ENCODE peak calls at places on chromosomes 3 and 15, in four cellular contexts. W, K, B and T are unnamed samples. For H3K27me3 and H3K36me3, the result is how much of the 10 kb centered on the place peaks cover.

GRCh38 chr3:1696654-1697275 is 401.9 kb upstream of the CNTN4 start:
- DNase-seq in K (no peak), W (no peak), B (no peak), T (no peak)

GRCh38 chr3:98962951-98963350 is 61.5 kb upstream of the DCBLD2 start:
- DNase-seq in W (no peak), B (no peak), K (no peak), T (no peak)

GRCh38 chr3:149702691-149703426 is 45.0 kb upstream of the WWTR1 start:
- DNase-seq in B (no peak), K (no peak), W (no peak), T (no peak)

GRCh38 chr15:62856466-62857246 is 185.9 kb upstream of the TPM1 start:
- DNase-seq in K (no peak), B (peak), W (no peak), T (no peak)

GRCh38 chr3:141150431-141150830 is 81.2 kb upstream of the PXYLP1 start:
- DNase-seq in W (no peak), K (peak), B (no peak), T (peak)

GRCh38 chr3:100221159-100221558 is 39.6 kb upstream of the TBC1D23 start:
- DNase-seq in B (no peak), W (no peak), K (no peak), T (no peak)

GRCh38 chr3:107739227-107739626 is 216.5 kb downstream of the BBX start:
- DNase-seq in B (no peak), K (no peak), W (no peak), T (no peak)

GRCh38 chr3:66593978-66594377 is 93.2 kb upstream of the LRIG1 start:
- DNase-seq in K (peak), B (no peak), W (no peak), T (no peak)

GRCh38 chr15:28922712-28923012 is 36.9 kb downstream of the APBA2 start:
- DNase-seq in K (no peak), W (no peak), B (no peak), T (no peak)

GRCh38 chr15:27268923-27269322 is 297.9 kb downstream of the GABRG3 start:
- DNase-seq in K (no peak), B (no peak), W (no peak), T (no peak)

GRCh38 chr15:75693501-75694240 is 19.0 kb downstream of the CSPG4 start:
- DNase-seq in B (no peak), K (no peak), W (no peak), T (peak)

GRCh38 chr15:74314897-74315438 is 52.5 kb downstream of the CYP11A1 start:
- DNase-seq in W (no peak), B (no peak), K (no peak), T (no peak)

GRCh38 chr3:139538733-139539132 is 809 bp downstream of the RBP1 start:
- DNase-seq in K (peak), W (no peak), B (no peak), T (peak)

GRCh38 chr3:109977903-109978302 is 640.6 kb upstream of the DPPA4 start:
- DNase-seq in W (no peak), B (no peak), K (peak), T (no peak)

GRCh38 chr3:168040624-168041208 is 55.0 kb downstream of the GOLIM4 start:
- DNase-seq in B (no peak), K (peak), W (no peak), T (peak)

GRCh38 chr15:89105147-89105546 is 16.9 kb downstream of the ABHD2 start:
- DNase-seq in W (no peak), B (no peak), K (no peak), T (no peak)

GRCh38 chr3:105845488-105845887 is 23.3 kb downstream of the CBLB start:
- DNase-seq in W (no peak), B (no peak), K (peak), T (no peak)

GRCh38 chr3:53688989-53689388 is 157.2 kb downstream of the CHDH start:
- DNase-seq in B (no peak), K (no peak), W (no peak), T (peak)

GRCh38 chr3:108053025-108053424 is 37.8 kb downstream of the CD47 start:
- DNase-seq in B (peak), W (no peak), K (no peak), T (no peak)

GRCh38 chr15:45201557-45202246 is 13.9 kb upstream of the SHF start:
- DNase-seq in B (no peak), W (no peak), K (no peak), T (no peak)
- H3K4me3 ChIP-seq in B (no peak), W (peak), K (no peak), T (no peak)

GRCh38 chr3:158102219-158102612 is 4.0 kb downstream of the SHOX2 start:
- DNase-seq in B (no peak), W (no peak), K (no peak), T (no peak)

GRCh38 chr3:158103131-158103955 is 2.9 kb downstream of the SHOX2 start:
- DNase-seq in W (no peak), K (peak), B (peak), T (peak)

GRCh38 chr3:158102660-158103085 is 3.5 kb downstream of the SHOX2 start:
- DNase-seq in B (no peak), K (no peak), W (no peak), T (peak)

GRCh38 chr3:158100681-158101080 is 5.5 kb downstream of the SHOX2 start:
- DNase-seq in K (no peak), B (no peak), W (no peak), T (no peak)

GRCh38 chr3:158101330-158102218 is 4.6 kb downstream of the SHOX2 start:
- DNase-seq in W (no peak), K (no peak), B (no peak), T (no peak)
- H3K27me3 ChIP-seq in W (half or more), K (half or more), B (half or more), T (half or more)

DNA sequence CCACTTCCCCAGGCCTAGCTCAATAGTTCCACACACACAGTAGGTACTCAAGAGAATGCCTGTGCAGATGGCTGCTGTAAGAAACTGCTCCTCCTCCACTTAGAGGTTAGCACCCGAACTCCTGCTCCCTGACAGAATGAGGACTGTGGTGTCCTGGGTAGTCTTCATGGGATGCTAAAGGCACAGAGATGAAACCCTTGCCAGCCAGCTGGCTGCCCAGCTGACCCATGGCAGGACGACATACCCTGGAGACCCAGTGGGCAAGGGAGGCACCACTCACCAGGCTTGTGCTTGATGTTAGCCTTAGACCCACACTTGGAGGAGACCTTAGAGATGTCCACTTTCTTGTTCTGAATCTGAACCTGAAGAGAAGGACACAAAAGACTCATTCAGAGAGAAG is 54.2 kb downstream of the DHX30 start:
- DNase-seq in W (no peak), K (no peak), B (no peak), T (no peak)
- H3K36me3 ChIP-seq in W (under half), K (under half), B (half or more), T (under half)

GRCh38 chr3:52051444-52051843 is 4.9 kb downstream of the DUSP7 start:
- DNase-seq in W (no peak), K (no peak), B (no peak), T (no peak)

GRCh38 chr3:52053307-52054304 is 2.8 kb downstream of the DUSP7 start:
- DNase-seq in K (peak), B (no peak), W (no peak), T (no peak)

GRCh38 chr3:52050571-52050970 is 5.8 kb downstream of the DUSP7 start:
- DNase-seq in K (no peak), W (no peak), B (no peak), T (no peak)

GRCh38 chr3:52054689-52055511 is 1.5 kb downstream of the DUSP7 start:
- DNase-seq in B (no peak), K (peak), W (no peak), T (peak)

GRCh38 chr3:52052831-52053306 is 3.5 kb downstream of the DUSP7 start:
- DNase-seq in B (peak), W (peak), K (peak), T (peak)
- H3K4me3 ChIP-seq in B (peak), W (peak), K (no peak), T (no peak)

GRCh38 chr3:147385059-147386012 is 21.0 kb downstream of the ZIC4 start:
- DNase-seq in K (no peak), B (no peak), W (no peak), T (no peak)
- H3K27me3 ChIP-seq in K (half or more), B (half or more), W (under half), T (half or more)

GRCh38 chr3:136336329-136337100 is 86.4 kb downstream of the PCCB start:
- DNase-seq in K (no peak), W (no peak), B (no peak), T (no peak)
- H3K36me3 ChIP-seq in K (under half), W (under half), B (half or more), T (under half)

GRCh38 chr15:50055333-50056278 is 63.4 kb downstream of the ATP8B4 start:
- DNase-seq in K (no peak), W (no peak), B (no peak), T (no peak)
- H3K4me3 ChIP-seq in K (no peak), W (no peak), B (no peak), T (no peak)

GRCh38 chr3:155392138-155392537 is 98.7 kb upstream of the STRIT1 start:
- DNase-seq in B (no peak), W (no peak), K (no peak), T (no peak)
- H3K27me3 ChIP-seq in B (under half), W (under half), K (under half), T (under half)

GRCh38 chr3:47000922-47001730 is 21.7 kb downstream of the NBEAL2 start:
- DNase-seq in B (no peak), W (no peak), K (no peak), T (peak)
- H3K36me3 ChIP-seq in B (half or more), W (half or more), K (under half), T (under half)